ENCODE peak calls at places on chromosome 17, in five cellular contexts. One of them, this sample, is unnamed.

GRCh38 chr17:40364906-40365305 is 369 bp upstream of the GJD3 start:
- DNase-seq in NB4: no peak
- DNase-seq in tibial artery: no peak
- DNase-seq in fibroblast of pulmonary artery: no peak
- DNase-seq in foreskin fibroblast: no peak
- DNase-seq in this sample: no peak

GRCh38 chr17:77184474-77184873 is 43.7 kb downstream of the SEC14L1 start:
- DNase-seq in NB4: no peak
- DNase-seq in tibial artery: no peak
- DNase-seq in fibroblast of pulmonary artery: peak
- DNase-seq in foreskin fibroblast: peak
- DNase-seq in this sample: no peak

GRCh38 chr17:28523186-28523585 is 17.0 kb downstream of the FOXN1 start:
- DNase-seq in NB4: no peak
- DNase-seq in tibial artery: no peak
- DNase-seq in fibroblast of pulmonary artery: no peak
- DNase-seq in foreskin fibroblast: no peak
- DNase-seq in this sample: no peak

GRCh38 chr17:15091825-15092224 is 173.3 kb downstream of the PMP22 start:
- DNase-seq in NB4: peak
- DNase-seq in tibial artery: no peak
- DNase-seq in fibroblast of pulmonary artery: no peak
- DNase-seq in foreskin fibroblast: peak
- DNase-seq in this sample: no peak

GRCh38 chr17:52156576-52156975 is 1.9 kb downstream of the CA10 start:
- DNase-seq in NB4: no peak
- DNase-seq in tibial artery: no peak
- DNase-seq in fibroblast of pulmonary artery: no peak
- DNase-seq in foreskin fibroblast: no peak
- DNase-seq in this sample: no peak

GRCh38 chr17:1965556-1966273 is 59.4 kb downstream of the RTN4RL1 start:
- DNase-seq in NB4: no peak
- DNase-seq in tibial artery: no peak
- DNase-seq in fibroblast of pulmonary artery: no peak
- DNase-seq in foreskin fibroblast: peak
- DNase-seq in this sample: peak

GRCh38 chr17:78337244-78338109 is 22.4 kb downstream of the SOCS3 start:
- DNase-seq in NB4: no peak
- DNase-seq in tibial artery: no peak
- DNase-seq in fibroblast of pulmonary artery: peak
- DNase-seq in foreskin fibroblast: peak
- DNase-seq in this sample: peak

GRCh38 chr17:34379876-34380275 is 16.8 kb upstream of the CCL1 start:
- DNase-seq in NB4: no peak
- DNase-seq in tibial artery: no peak
- DNase-seq in fibroblast of pulmonary artery: peak
- DNase-seq in foreskin fibroblast: no peak
- DNase-seq in this sample: no peak

GRCh38 chr17:6098466-6099180 is 28.4 kb downstream of the WSCD1 start:
- DNase-seq in NB4: no peak
- DNase-seq in tibial artery: peak
- DNase-seq in fibroblast of pulmonary artery: peak
- DNase-seq in foreskin fibroblast: peak
- DNase-seq in this sample: no peak

GRCh38 chr17:40551874-40552768 is 13.2 kb downstream of the CCR7 start:
- DNase-seq in NB4: no peak
- DNase-seq in tibial artery: peak
- DNase-seq in fibroblast of pulmonary artery: peak
- DNase-seq in foreskin fibroblast: peak
- DNase-seq in this sample: peak

GRCh38 chr17:78117027-78117981 is 11.3 kb downstream of the TMC6 start:
- DNase-seq in NB4: no peak
- DNase-seq in tibial artery: no peak
- DNase-seq in fibroblast of pulmonary artery: no peak
- DNase-seq in foreskin fibroblast: peak
- DNase-seq in this sample: no peak

GRCh38 chr17:29066603-29067002 is 23.7 kb downstream of the PIPOX start:
- DNase-seq in NB4: no peak
- DNase-seq in tibial artery: no peak
- DNase-seq in fibroblast of pulmonary artery: no peak
- DNase-seq in foreskin fibroblast: no peak
- DNase-seq in this sample: no peak

GRCh38 chr17:58337126-58337599 is 8.6 kb upstream of the TSPOAP1 start:
- DNase-seq in NB4: peak
- DNase-seq in tibial artery: no peak
- DNase-seq in fibroblast of pulmonary artery: no peak
- DNase-seq in foreskin fibroblast: no peak
- DNase-seq in this sample: no peak

GRCh38 chr17:78925662-78926555 is 722 bp upstream of the TIMP2 start:
- DNase-seq in NB4: peak
- DNase-seq in tibial artery: peak
- DNase-seq in fibroblast of pulmonary artery: peak
- DNase-seq in foreskin fibroblast: peak
- DNase-seq in this sample: peak

GRCh38 chr17:17877548-17878358 is 41.0 kb upstream of the SREBF1 start:
- DNase-seq in NB4: no peak
- DNase-seq in tibial artery: peak
- DNase-seq in fibroblast of pulmonary artery: peak
- DNase-seq in foreskin fibroblast: peak
- DNase-seq in this sample: peak

GRCh38 chr17:50609376-50610074 is 25.2 kb upstream of the ABCC3 start:
- DNase-seq in NB4: no peak
- DNase-seq in tibial artery: no peak
- DNase-seq in fibroblast of pulmonary artery: no peak
- DNase-seq in foreskin fibroblast: no peak
- DNase-seq in this sample: no peak

GRCh38 chr17:17419166-17419565 is 57.6 kb upstream of the MED9 start:
- DNase-seq in NB4: no peak
- DNase-seq in tibial artery: no peak
- DNase-seq in fibroblast of pulmonary artery: no peak
- DNase-seq in foreskin fibroblast: no peak
- DNase-seq in this sample: no peak

GRCh38 chr17:66425751-66426396 is 123.5 kb downstream of the PRKCA start:
- DNase-seq in NB4: no peak
- DNase-seq in tibial artery: no peak
- DNase-seq in fibroblast of pulmonary artery: no peak
- DNase-seq in foreskin fibroblast: no peak
- DNase-seq in this sample: no peak

GRCh38 chr17:66429680-66430079 is 127.3 kb downstream of the PRKCA start:
- DNase-seq in NB4: no peak
- DNase-seq in tibial artery: no peak
- DNase-seq in fibroblast of pulmonary artery: no peak
- DNase-seq in foreskin fibroblast: no peak
- DNase-seq in this sample: no peak

GRCh38 chr17:66427134-66427533 is 124.7 kb downstream of the PRKCA start:
- DNase-seq in NB4: no peak
- DNase-seq in tibial artery: no peak
- DNase-seq in fibroblast of pulmonary artery: no peak
- DNase-seq in foreskin fibroblast: no peak
- DNase-seq in this sample: no peak

GRCh38 chr17:66423436-66423922 is 121.1 kb downstream of the PRKCA start:
- DNase-seq in NB4: no peak
- DNase-seq in tibial artery: no peak
- DNase-seq in fibroblast of pulmonary artery: no peak
- DNase-seq in foreskin fibroblast: peak
- DNase-seq in this sample: no peak

DNA sequence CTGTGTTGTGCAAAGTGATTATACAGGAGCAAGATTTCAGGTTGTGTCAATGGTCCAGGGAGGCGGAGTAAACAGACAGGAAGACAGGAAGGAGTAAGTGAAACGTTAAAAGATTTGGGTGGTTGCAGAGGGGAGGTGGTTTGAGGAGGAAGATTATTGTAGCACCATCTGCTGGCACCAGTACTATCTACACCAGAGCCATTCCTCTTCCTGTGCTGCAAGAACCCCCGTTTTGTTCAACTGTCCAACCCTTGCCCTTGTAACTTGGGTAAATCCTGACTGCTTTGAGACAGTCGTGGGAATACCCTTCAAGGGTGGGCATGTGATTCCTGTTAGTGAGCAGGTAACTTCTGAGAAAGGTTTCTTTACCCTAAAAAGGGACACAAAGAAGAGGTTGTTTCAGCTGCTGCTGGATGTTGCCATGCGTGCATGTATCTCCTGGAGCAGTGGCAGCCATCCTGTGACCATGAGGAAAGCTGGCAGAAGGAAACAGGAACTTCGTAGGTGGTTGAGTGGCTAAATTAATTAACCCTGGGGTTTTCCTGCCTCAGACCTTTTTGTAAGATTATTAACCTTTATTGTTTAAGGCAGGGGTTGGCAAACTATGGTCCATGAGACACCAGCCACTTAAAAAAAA is 124.1 kb downstream of the PRKCA start:
- DNase-seq in NB4: peak
- DNase-seq in tibial artery: no peak
- DNase-seq in fibroblast of pulmonary artery: peak
- DNase-seq in foreskin fibroblast: no peak
- DNase-seq in this sample: no peak
- TF ChIP-seq CTCF in NB4: no peak
- TF ChIP-seq CTCF in tibial artery: no peak
- TF ChIP-seq CTCF in fibroblast of pulmonary artery: peak
- TF ChIP-seq CTCF in foreskin fibroblast: no peak
- TF ChIP-seq CTCF in this sample: peak

DNA sequence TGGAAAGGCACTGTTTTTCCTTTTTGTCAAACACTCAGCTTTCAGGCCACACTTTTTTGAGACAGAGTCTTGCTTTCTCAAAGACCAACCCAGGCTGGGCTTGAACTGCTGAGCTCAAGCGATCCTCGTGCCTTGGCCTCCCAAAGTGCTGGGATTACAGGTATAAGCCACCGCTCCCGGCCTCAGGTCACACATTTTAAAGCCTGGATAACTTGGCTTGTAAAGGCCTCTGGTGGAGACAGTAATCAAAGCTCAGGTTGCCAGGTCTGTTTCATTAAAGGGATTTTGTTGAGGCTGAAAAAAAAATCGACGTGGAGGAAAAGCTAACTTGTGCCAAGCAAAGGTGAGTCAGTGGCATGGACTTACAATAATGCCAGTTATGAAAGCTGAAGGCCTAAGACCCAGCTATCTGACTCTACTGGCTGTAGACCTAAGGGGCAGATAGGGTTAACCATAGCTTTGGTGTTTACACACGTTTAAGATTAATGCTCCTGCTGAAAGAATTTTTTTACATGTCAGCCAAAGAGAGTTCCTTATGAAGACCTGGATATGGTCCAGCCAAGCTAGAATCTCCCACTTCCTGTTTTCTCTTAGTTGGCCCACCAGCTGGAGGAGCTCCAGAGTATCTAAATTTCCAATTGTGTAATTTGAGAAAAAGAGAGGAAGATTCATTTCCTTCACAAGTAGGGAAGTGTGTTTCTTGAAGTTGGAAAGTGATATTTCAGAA is 910 bp downstream of the NBR1 start:
- DNase-seq in NB4: peak
- DNase-seq in tibial artery: no peak
- DNase-seq in fibroblast of pulmonary artery: peak
- DNase-seq in foreskin fibroblast: peak
- DNase-seq in this sample: peak
- TF ChIP-seq CTCF in NB4: peak
- TF ChIP-seq CTCF in tibial artery: peak
- TF ChIP-seq CTCF in fibroblast of pulmonary artery: peak
- TF ChIP-seq CTCF in foreskin fibroblast: peak
- TF ChIP-seq CTCF in this sample: peak

GRCh38 chr17:42224651-42225050 is 30.4 kb upstream of the GHDC start:
- DNase-seq in NB4: no peak
- DNase-seq in tibial artery: no peak
- DNase-seq in fibroblast of pulmonary artery: no peak
- DNase-seq in foreskin fibroblast: no peak
- DNase-seq in this sample: no peak

GRCh38 chr17:42227849-42228696 is 33.8 kb upstream of the GHDC start:
- DNase-seq in NB4: no peak
- DNase-seq in tibial artery: no peak
- DNase-seq in fibroblast of pulmonary artery: peak
- DNase-seq in foreskin fibroblast: peak
- DNase-seq in this sample: peak

DNA sequence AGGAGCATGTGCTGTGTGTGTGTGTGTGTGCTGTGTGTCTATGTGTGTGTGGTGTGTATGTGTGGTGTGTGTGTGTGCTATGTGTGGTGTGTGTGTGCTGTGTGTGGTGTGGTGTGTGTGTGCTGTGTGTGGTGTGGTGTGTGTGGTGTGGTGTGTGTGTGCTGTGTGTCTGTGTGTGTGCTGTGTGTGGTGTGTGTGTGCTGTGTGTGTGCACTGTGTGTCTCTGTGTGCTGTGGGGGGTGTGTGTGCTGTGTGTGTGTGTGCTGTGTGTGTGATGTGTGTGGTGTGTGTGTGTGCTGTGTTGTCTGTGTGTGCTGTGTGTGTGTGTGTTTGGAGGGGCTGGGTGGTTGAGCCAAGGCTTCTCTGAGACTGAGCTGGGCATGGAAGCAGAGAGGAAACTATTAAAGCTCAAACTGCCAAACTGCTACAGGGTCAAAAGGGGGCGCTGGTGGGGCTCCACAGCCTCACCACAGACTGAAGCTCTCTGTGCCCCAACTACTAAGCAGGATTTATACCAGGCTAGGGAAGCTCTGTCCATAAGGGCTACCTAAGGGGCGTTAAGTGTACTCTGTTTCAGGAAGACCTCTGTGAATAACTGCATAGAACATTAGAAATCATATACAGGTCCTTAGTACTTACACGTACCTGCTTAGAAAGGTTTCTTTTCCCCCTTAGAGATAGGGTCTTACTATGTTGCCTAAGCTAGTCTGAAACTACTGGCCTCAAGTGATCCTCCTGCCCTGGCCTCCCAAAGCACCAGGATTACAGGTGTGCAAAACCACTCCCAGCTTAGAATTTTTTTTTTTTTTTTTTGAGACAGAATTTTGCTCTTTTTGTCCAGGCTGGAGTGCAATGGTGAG is 27.8 kb upstream of the GHDC start:
- DNase-seq in NB4: peak
- DNase-seq in tibial artery: no peak
- DNase-seq in fibroblast of pulmonary artery: peak
- DNase-seq in foreskin fibroblast: peak
- DNase-seq in this sample: peak
- TF ChIP-seq CTCF in NB4: peak
- TF ChIP-seq CTCF in tibial artery: peak
- TF ChIP-seq CTCF in fibroblast of pulmonary artery: peak
- TF ChIP-seq CTCF in foreskin fibroblast: peak
- TF ChIP-seq CTCF in this sample: peak

DNA sequence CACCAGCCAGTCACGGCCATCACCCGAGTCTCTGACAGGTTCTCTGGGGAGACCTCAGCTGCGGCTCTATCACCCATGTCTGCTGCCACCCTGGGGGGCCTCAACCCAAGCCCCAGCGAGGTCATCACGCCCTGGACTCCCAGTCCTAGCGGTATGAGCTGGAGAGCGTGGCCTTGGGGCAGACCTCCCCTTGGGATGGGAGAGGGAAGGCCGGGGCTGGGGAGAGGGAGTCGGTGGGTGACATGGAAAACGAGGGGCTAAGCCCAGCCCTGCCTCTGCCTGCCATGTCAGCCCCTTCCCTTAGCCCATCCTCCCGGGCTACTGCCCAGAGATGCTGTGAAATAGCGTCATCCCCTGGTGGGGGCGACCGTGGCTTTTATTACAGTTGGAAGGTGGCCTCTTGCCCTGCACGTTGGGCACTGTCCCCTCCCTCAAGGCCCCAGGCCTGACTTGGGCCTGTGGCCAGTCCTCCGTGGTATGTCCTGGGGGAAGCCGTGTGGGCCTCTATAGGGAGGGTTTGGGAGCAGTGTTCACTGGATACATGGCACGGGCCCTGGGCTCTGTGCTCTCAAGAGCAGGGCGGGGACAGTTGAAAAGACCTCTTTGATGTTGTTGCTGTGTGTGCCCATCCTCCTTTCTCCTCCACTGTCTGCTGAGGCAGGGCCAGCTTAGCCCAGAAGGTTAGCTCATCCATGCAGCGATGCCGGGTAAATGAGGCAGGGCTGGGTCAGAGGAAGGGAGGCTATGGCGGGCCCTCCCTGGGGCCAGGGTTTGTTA is 8.9 kb downstream of the SMTNL2 start:
- DNase-seq in NB4: no peak
- DNase-seq in tibial artery: no peak
- DNase-seq in fibroblast of pulmonary artery: no peak
- DNase-seq in foreskin fibroblast: no peak
- DNase-seq in this sample: no peak
- TF ChIP-seq CTCF in NB4: no peak
- TF ChIP-seq CTCF in tibial artery: no peak
- TF ChIP-seq CTCF in fibroblast of pulmonary artery: no peak
- TF ChIP-seq CTCF in foreskin fibroblast: no peak
- TF ChIP-seq CTCF in this sample: no peak